ENCODE peak calls at places on chromosome X, in five cellular contexts. V, P, T, A and B are unnamed samples.

GRCh38 chrX:13396887-13397286 is 77.0 kb upstream of the ATXN3L start:
- DNase-seq in V (no peak), P (no peak), T (no peak), A (no peak), B (no peak)

GRCh38 chrX:111170017-111170416 is 74.0 kb downstream of the PAK3 start:
- DNase-seq in V (no peak), P (no peak), T (no peak), A (no peak), B (no peak)

GRCh38 chrX:82031250-82031649 is 829.3 kb downstream of the SH3BGRL start:
- DNase-seq in V (no peak), P (no peak), T (no peak), A (no peak), B (no peak)

GRCh38 chrX:150940844-150941495 is 42.2 kb upstream of the HMGB3 start:
- DNase-seq in V (no peak), P (no peak), T (no peak), A (no peak), B (no peak)

GRCh38 chrX:149470960-149471359 is 34.1 kb downstream of the IDS start:
- DNase-seq in V (peak; percentile 78), P (peak; percentile 80), T (no peak), A (peak; percentile 22), B (peak; percentile 66)

GRCh38 chrX:86917959-86918358 is 599.6 kb upstream of the KLHL4 start:
- DNase-seq in V (no peak), P (no peak), T (no peak), A (no peak), B (no peak)

GRCh38 chrX:66030505-66031317 is 9.2 kb downstream of the VSIG4 start:
- DNase-seq in V (peak; percentile 7), P (peak; percentile 61), T (no peak), A (peak; percentile 10), B (peak; percentile 49)

GRCh38 chrX:9188117-9188516 is 154.2 kb upstream of the FAM9B start:
- DNase-seq in V (peak; percentile 59), P (no peak), T (no peak), A (no peak), B (no peak)

GRCh38 chrX:129540725-129541184 is 696 bp downstream of the OCRL start:
- DNase-seq in V (no peak), P (peak; percentile 33), T (no peak), A (no peak), B (no peak)

GRCh38 chrX:106917830-106918500 is 2.2 kb upstream of the CLDN2 start:
- DNase-seq in V (no peak), P (no peak), T (no peak), A (peak; percentile 88), B (no peak)

GRCh38 chrX:15447985-15448639 is 45.0 kb downstream of the PIR start:
- DNase-seq in V (no peak), P (no peak), T (no peak), A (no peak), B (no peak)

GRCh38 chrX:87517571-87518141 is at the start of gene KLHL4:
- DNase-seq in V (no peak), P (peak; percentile 5), T (no peak), A (no peak), B (peak; percentile 90)

GRCh38 chrX:103343105-103343504 is 13.1 kb downstream of the TCEAL7 start:
- DNase-seq in V (peak; percentile 44), P (peak; percentile 16), T (no peak), A (peak; percentile 16), B (no peak)

GRCh38 chrX:46040001-46040400 is 505.2 kb downstream of the ZNF674 start:
- DNase-seq in V (no peak), P (no peak), T (no peak), A (no peak), B (no peak)

GRCh38 chrX:112731793-112732192 is 52.1 kb upstream of the LHFPL1 start:
- DNase-seq in V (no peak), P (no peak), T (no peak), A (no peak), B (no peak)

GRCh38 chrX:74371399-74371798 is 49.9 kb upstream of the SLC16A2 start:
- DNase-seq in V (no peak), P (no peak), T (no peak), A (no peak), B (no peak)

GRCh38 chrX:22135171-22135711 is 103.1 kb downstream of the PHEX start:
- DNase-seq in V (no peak), P (no peak), T (no peak), A (no peak), B (no peak)

GRCh38 chrX:132858018-132858417 is 100.4 kb downstream of the HS6ST2 start:
- DNase-seq in V (no peak), P (no peak), T (no peak), A (no peak), B (no peak)

GRCh38 chrX:7996414-7996813 is 69.2 kb upstream of the PNPLA4 start:
- DNase-seq in V (peak; percentile 30), P (peak; percentile 10), T (no peak), A (no peak), B (peak; percentile 8)

GRCh38 chrX:135629342-135629741 is 84.1 kb upstream of the CT45A1 start:
- DNase-seq in V (no peak), P (no peak), T (no peak), A (no peak), B (no peak)

GRCh38 chrX:81957318-81957717 is 755.4 kb downstream of the SH3BGRL start:
- DNase-seq in V (no peak), P (no peak), T (no peak), A (no peak), B (no peak)

GRCh38 chrX:149286940-149287349 is 218.2 kb downstream of the IDS start:
- DNase-seq in V (peak; percentile 33), P (peak; percentile 36), T (peak; percentile 40), A (peak; percentile 12), B (peak; percentile 22)

GRCh38 chrX:150465326-150465725 is 102.2 kb downstream of the MAMLD1 start:
- DNase-seq in V (no peak), P (no peak), T (no peak), A (no peak), B (no peak)

GRCh38 chrX:103415528-103415927 is 39.2 kb downstream of the BEX3 start:
- DNase-seq in V (no peak), P (no peak), T (no peak), A (no peak), B (no peak)

GRCh38 chrX:110316351-110317078 is 1.4 kb downstream of the AMMECR1 start:
- DNase-seq in V (peak; percentile 15), P (no peak), T (no peak), A (no peak), B (no peak)

GRCh38 chrX:132267392-132267791 is 48.1 kb upstream of the RAP2C start:
- DNase-seq in V (no peak), P (no peak), T (no peak), A (no peak), B (no peak)

GRCh38 chrX:13652256-13653021 is 502 bp upstream of the TCEANC start:
- DNase-seq in V (peak; percentile 13), P (peak; percentile 38), T (no peak), A (peak; percentile 13), B (no peak)

GRCh38 chrX:15441464-15441863 is 51.7 kb downstream of the PIR start:
- DNase-seq in V (no peak), P (no peak), T (no peak), A (no peak), B (no peak)

GRCh38 chrX:16445166-16445752 is 204.7 kb upstream of the S100G start:
- DNase-seq in V (peak; percentile 41), P (peak; percentile 29), T (no peak), A (peak; percentile 22), B (peak; percentile 35)

GRCh38 chrX:18545771-18546170 is 120.4 kb downstream of the CDKL5 start:
- DNase-seq in V (no peak), P (no peak), T (no peak), A (no peak), B (no peak)

GRCh38 chrX:18548996-18549395 is 122.9 kb downstream of the RS1 start:
- DNase-seq in V (no peak), P (no peak), T (no peak), A (no peak), B (no peak)

GRCh38 chrX:18543738-18544137 is 118.3 kb downstream of the CDKL5 start:
- DNase-seq in V (no peak), P (no peak), T (no peak), A (no peak), B (no peak)

GRCh38 chrX:18549643-18550042 is 122.3 kb downstream of the RS1 start:
- DNase-seq in V (no peak), P (no peak), T (no peak), A (no peak), B (no peak)
- TF ChIP-seq YY1 in V (no peak), P (no peak), T (no peak), A (no peak), B (no peak)

GRCh38 chrX:44227981-44228380 is 115.5 kb downstream of the EFHC2 start:
- DNase-seq in V (no peak), P (no peak), T (no peak), A (no peak), B (no peak)

GRCh38 chrX:44223150-44223549 is 120.3 kb downstream of the EFHC2 start:
- DNase-seq in V (no peak), P (no peak), T (no peak), A (peak; percentile 16), B (no peak)

GRCh38 chrX:44228621-44229020 is 114.9 kb downstream of the EFHC2 start:
- DNase-seq in V (no peak), P (no peak), T (no peak), A (no peak), B (no peak)

GRCh38 chrX:44225667-44226066 is 117.8 kb downstream of the EFHC2 start:
- DNase-seq in V (no peak), P (no peak), T (no peak), A (no peak), B (no peak)

GRCh38 chrX:44224760-44225159 is 118.7 kb downstream of the EFHC2 start:
- DNase-seq in V (no peak), P (no peak), T (no peak), A (no peak), B (no peak)
- H3K9me3 ChIP-seq in V (no peaks in the 10 kb centered on the region), P (no peaks in the 10 kb centered on the region), T (no peaks in the 10 kb centered on the region), A (no peaks in the 10 kb centered on the region), B (no peaks in the 10 kb centered on the region)

DNA sequence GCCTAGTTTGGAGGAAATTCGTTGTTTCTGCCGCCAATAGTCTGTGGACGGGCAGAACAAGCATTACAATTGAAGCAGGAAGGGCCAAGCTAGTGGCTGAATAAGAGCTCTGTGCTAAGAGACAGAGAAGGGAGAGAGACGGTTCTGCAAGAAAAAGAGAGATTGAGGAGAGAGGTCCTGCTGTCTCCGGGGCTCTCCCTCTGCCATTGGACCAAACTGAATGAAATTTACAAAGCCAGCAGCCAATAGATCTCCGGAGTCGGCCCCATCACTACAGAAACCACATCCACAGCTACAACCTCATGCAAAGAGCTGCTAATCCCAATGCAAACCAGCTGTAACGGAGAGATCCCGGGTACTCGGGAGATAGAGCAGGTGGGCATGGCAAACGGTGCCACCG is at the start of gene NLGN4X:
- DNase-seq in V (peak; percentile 45), P (no peak), T (no peak), A (no peak), B (peak; percentile 68)
- TF ChIP-seq YY1 in V (no peak), P (no peak), T (no peak), A (no peak), B (no peak)

GRCh38 chrX:57677132-57677858 is 2.8 kb downstream of the NLRP2B start:
- DNase-seq in V (no peak), P (no peak), T (no peak), A (no peak), B (no peak)

GRCh38 chrX:57680160-57680559 is at the start of gene NLRP2B:
- DNase-seq in V (no peak), P (no peak), T (no peak), A (no peak), B (no peak)

GRCh38 chrX:57678686-57679428 is 1.2 kb downstream of the NLRP2B start:
- DNase-seq in V (no peak), P (no peak), T (no peak), A (no peak), B (no peak)

GRCh38 chrX:57681341-57681740 is 1.3 kb upstream of the NLRP2B start:
- DNase-seq in V (no peak), P (no peak), T (no peak), A (no peak), B (no peak)
- H3K9me3 ChIP-seq in V (no peaks in the 10 kb centered on the region), P (no peaks in the 10 kb centered on the region), T (no peaks in the 10 kb centered on the region), A (no peaks in the 10 kb centered on the region), B (no peaks in the 10 kb centered on the region)